ENCODE peak calls at places on chromosomes 11 and 22, in four cellular contexts. D, I, B and M are unnamed samples.

GRCh38 chr22:24965822-24966626 is 13.5 kb downstream of the KIAA1671 start:
- DNase-seq in I (no peak), D (peak), B (peak), M (no peak)

GRCh38 chr11:58024601-58025091 is 965 bp downstream of the OR9Q1 start:
- DNase-seq in B (peak), I (no peak), D (no peak), M (no peak)

GRCh38 chr11:72328366-72329224 is 84.6 kb upstream of the PHOX2A start:
- DNase-seq in I (no peak), B (no peak), D (peak), M (no peak)

GRCh38 chr11:65382804-65383368 is 440 bp upstream of the SLC25A45 start:
- DNase-seq in I (no peak), D (peak), B (peak), M (no peak)

GRCh38 chr11:62280452-62280851 is 10.5 kb downstream of the SCGB2A2 start:
- DNase-seq in D (no peak), I (no peak), B (no peak), M (no peak)

GRCh38 chr11:19311306-19312030 is 70.7 kb upstream of the E2F8 start:
- DNase-seq in I (peak), D (no peak), B (peak), M (no peak)

GRCh38 chr11:71998649-71999310 is at the start of gene IL18BP:
- DNase-seq in B (peak), I (no peak), D (no peak), M (no peak)

GRCh38 chr11:8586184-8586583 is 7.8 kb downstream of the STK33 start:
- DNase-seq in I (no peak), B (no peak), D (no peak), M (no peak)

GRCh38 chr22:30224161-30224857 is 22.2 kb downstream of the LIF start:
- DNase-seq in B (no peak), D (no peak), I (peak), M (no peak)

GRCh38 chr11:74731301-74732094 is at the start of gene CHRDL2:
- DNase-seq in I (no peak), D (no peak), B (peak), M (no peak)

GRCh38 chr11:24198458-24198857 is 298.4 kb upstream of the LUZP2 start:
- DNase-seq in B (no peak), D (no peak), I (no peak), M (no peak)

GRCh38 chr11:57085604-57086003 is 96.1 kb upstream of the LRRC55 start:
- DNase-seq in I (no peak), D (no peak), B (no peak), M (no peak)

DNA sequence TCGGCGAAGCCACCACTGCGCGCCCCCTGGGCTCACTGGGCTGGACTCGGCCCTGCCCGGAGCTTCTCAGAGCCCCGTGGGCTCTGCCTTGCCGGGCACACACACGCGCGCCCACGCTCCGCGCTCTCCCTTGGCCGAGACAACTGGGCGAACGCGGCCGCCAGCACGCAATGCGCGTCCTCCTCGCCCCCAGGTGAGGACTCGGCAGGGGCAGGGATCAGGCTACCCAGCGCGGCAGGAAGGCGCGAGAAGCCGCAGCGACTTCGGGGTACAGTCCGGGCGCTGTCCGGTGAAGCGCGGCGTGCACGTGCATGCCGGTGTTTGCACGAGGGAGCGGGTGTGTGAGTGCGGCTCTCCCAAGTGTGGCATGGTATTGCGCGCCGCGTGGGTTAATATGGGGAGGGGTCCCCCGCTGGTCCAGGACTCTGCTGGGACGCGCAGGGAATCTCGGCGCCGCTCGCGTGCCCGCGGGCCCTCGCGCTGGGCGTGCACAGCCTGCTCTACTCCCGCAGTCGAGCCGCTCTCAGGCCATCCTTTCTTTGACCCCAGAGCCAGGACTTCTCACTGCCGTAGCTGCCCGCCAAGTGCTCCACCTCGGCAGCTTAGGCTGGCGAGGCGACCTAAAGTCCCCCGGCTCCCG is 5.5 kb downstream of the WNT7B start:
- DNase-seq in D (no peak), I (no peak), B (no peak), M (no peak)
- H3K4me3 ChIP-seq in D (no peak), I (no peak), B (no peak), M (peak)

DNA sequence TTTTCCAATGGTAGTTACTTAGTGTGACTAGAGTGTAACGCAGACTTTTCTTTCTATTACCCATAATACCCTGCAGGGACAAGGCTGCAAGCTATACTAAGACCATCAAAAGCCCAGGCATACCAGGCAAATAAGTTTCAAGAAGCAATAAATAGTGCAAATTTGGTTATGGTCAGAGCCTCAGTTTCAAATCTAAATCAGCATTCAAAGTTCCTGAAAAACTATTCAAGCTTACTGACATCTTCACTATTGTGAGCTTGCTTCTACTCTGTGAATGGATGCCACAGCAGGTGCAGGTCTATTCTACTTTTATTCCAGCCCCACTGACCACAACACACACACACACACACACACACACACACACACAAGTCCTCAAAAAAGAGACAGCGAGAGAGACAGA is 2.5 kb upstream of the HBB start:
- DNase-seq in I (no peak), B (no peak), D (no peak), M (no peak)
- TF ChIP-seq POLR2A in I (no peak), B (no peak), D (no peak), M (no peak)

GRCh38 chr22:42343136-42343484 is 72.7 kb upstream of the TCF20 start:
- DNase-seq in B (no peak), I (no peak), D (no peak), M (no peak)

GRCh38 chr22:42340695-42341383 is 70.4 kb upstream of the TCF20 start:
- DNase-seq in B (no peak), D (no peak), I (no peak), M (no peak)

GRCh38 chr22:42341779-42342178 is 71.3 kb upstream of the TCF20 start:
- DNase-seq in B (no peak), I (no peak), D (no peak), M (no peak)

GRCh38 chr22:42343551-42344081 is 73.2 kb upstream of the TCF20 start:
- DNase-seq in B (no peak), D (peak), I (no peak), M (no peak)

GRCh38 chr22:42342426-42343135 is 72.1 kb upstream of the TCF20 start:
- DNase-seq in B (no peak), I (no peak), D (no peak), M (no peak)
- H3K4me3 ChIP-seq in B (no peak), I (peak), D (peak), M (peak)

DNA sequence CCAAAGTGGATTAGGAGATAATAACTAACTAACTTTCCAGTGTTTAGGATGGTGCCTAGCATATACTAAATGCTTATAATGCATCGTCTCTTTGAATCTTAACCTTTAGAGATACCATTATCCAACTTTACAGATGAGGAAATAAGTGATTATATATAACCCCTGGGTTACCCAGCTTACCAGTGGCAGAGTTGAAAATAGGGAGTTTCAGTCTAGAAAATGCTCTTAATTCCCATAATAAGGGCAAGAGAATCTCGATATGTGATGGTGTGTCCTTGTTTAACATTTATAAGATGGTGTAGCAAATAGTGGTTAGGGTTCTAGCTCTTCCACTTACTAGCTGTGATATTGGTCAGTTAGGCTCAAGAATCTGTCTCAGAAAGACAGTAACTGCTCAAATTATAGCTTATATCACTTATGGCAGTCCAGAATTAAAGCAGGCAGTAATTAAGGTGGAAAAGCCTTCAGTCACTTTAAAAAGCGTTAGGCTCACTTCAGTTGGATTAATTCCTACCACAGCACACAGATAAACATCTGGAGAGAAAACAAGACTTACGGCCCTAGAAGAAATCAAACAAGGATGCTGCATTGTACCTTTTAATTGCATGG is 6.3 kb downstream of the XBP1 start:
- DNase-seq in D (no peak), I (no peak), B (no peak), M (no peak)
- TF ChIP-seq POLR2A in D (no peak), I (no peak), B (peak), M (no peak)

DNA sequence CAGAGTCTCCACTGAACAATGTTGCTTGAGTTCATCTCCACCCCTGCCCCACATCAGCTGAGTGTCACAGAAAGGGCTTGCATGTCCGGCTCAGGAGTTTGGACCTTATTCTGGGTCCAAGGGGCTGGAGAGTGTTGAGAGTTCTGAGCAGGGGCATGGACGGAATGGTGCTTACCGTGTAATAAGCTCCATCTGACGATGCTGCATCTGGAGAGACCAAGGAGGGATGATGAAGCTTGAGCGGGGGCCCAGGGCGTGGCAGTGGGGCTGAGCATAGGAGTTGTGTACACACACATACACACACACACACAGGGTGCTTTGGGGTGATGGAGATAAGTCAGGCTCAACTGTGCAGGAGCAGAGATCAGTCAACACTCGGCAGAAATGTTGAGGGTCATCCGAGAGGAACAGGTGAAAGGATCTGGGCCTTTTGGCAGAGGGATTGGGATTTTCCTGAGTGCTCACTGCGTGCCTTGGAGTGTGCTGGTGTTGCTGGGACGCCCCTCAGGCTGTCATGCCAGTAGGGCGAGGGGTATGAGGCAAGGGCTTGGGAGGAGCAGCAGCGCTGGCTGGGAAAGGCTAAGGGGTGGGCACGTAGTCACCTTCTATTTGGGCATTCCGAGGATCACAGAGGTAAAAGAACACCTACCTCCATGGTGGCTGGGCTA is 2.3 kb downstream of the USP35 start:
- DNase-seq in B (no peak), I (no peak), D (no peak), M (no peak)
- H3K4me3 ChIP-seq in B (no peak), I (no peak), D (no peak), M (no peak)

GRCh38 chr11:7514099-7514725 is 413 bp downstream of the PPFIBP2 start:
- DNase-seq in B (no peak), D (peak), I (no peak), M (no peak)

GRCh38 chr11:7511405-7511804 is 2.4 kb upstream of the PPFIBP2 start:
- DNase-seq in D (peak), B (peak), I (no peak), M (no peak)

GRCh38 chr11:7513210-7514098 is at the start of gene PPFIBP2:
- DNase-seq in B (peak), D (peak), I (peak), M (peak)

GRCh38 chr11:7515544-7515943 is 1.7 kb downstream of the PPFIBP2 start:
- DNase-seq in D (no peak), B (no peak), I (no peak), M (no peak)

DNA sequence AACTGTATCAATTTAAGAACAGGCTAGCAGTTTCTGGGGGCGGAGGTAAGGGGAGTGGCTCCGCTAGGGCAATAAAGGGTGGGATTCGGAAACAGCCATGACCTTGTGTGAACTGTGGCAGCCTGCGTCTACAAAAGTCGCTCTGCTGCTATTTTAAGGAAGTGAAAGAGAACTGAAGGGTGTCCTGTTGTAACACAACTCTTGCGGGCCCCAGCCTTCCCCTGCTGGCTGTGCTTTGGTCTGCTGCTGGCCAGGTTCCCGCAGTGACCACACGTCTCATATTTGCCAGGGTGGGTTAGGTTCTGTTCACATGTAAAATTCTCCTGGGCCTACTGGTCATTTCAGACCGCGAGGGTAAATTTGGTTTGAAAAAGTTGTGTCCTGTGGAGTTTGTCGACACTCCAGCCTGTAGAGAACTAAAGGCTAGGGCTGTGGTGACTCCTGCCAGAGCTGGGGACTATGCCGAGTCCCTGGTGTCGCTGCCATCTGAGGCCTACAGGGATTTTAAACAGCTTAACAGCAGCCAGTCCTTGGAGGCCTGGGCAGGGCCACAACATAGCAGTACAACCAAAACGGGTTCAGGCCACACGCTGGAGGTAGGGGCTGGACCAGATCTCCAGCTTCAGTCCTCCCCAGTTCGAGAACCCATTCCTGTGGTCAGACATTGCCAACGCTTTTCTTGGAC is 1.1 kb upstream of the PPFIBP2 start:
- DNase-seq in I (no peak), D (peak), B (peak), M (peak)
- TF ChIP-seq POLR2A in I (no peak), D (no peak), B (peak), M (no peak)

GRCh38 chr22:17477401-17477833 is 85.9 kb upstream of the SLC25A18 start:
- DNase-seq in I (no peak), D (no peak), B (peak), M (no peak)
- H3K4me3 ChIP-seq in I (no peak), D (no peak), B (no peak), M (peak)

GRCh38 chr22:42074153-42074750 is at the start of gene PHETA2:
- DNase-seq in B (peak), D (peak), I (no peak), M (no peak)
- TF ChIP-seq POLR2A in B (peak), D (no peak), I (no peak), M (no peak)

GRCh38 chr22:36419912-36420882 is 32.4 kb upstream of the MYH9 start:
- DNase-seq in D (no peak), B (no peak), I (no peak), M (no peak)
- H3K4me3 ChIP-seq in D (peak), B (no peak), I (no peak), M (peak)